ENCODE peak calls at places on chromosomes 11 and 22, in six cellular contexts. G is heart right ventricle, W is tibial nerve, R is fibroblast of lung, I is tibial artery, Q is left ventricle myocardium inferior. C is an unnamed sample.

GRCh38 chr11:68775951-68776388 is 24.6 kb upstream of the TESMIN start:
- DNase-seq in G (no peak), W (no peak), R (no peak), I (no peak), Q (no peak), C (no peak)

GRCh38 chr22:25478573-25478972 is 85.9 kb upstream of the GRK3 start:
- DNase-seq in G (no peak), W (no peak), R (no peak), I (no peak), Q (no peak), C (no peak)

GRCh38 chr11:12285811-12286222 is 91.6 kb upstream of the PARVA start:
- DNase-seq in G (no peak), W (peak; percentile 6), R (peak; percentile 72), I (no peak), Q (no peak), C (no peak)

GRCh38 chr11:133819114-133819513 is 26.2 kb downstream of the SPATA19 start:
- DNase-seq in G (no peak), W (no peak), R (no peak), I (no peak), Q (no peak), C (no peak)

GRCh38 chr11:12117200-12117995 is 7.0 kb downstream of the MICAL2 start:
- DNase-seq in G (no peak), W (no peak), R (no peak), I (peak; percentile 87), Q (no peak), C (no peak)

GRCh38 chr22:44574581-44575343 is 76.7 kb upstream of the RTL6 start:
- DNase-seq in G (no peak), W (no peak), R (peak; percentile 11), I (peak; percentile 48), Q (no peak), C (peak; percentile 35)

GRCh38 chr11:27293500-27294417 is 69.3 kb downstream of the CCDC34 start:
- DNase-seq in G (no peak), W (no peak), R (peak; percentile 91), I (no peak), Q (no peak), C (no peak)

GRCh38 chr11:131912127-131912526 is 541.7 kb downstream of the NTM start:
- DNase-seq in G (no peak), W (no peak), R (no peak), I (no peak), Q (no peak), C (no peak)

GRCh38 chr22:23219787-23220484 is 39.6 kb downstream of the BCR start:
- DNase-seq in G (no peak), W (no peak), R (peak; percentile 81), I (peak; percentile 79), Q (no peak), C (no peak)

GRCh38 chr11:115290479-115291390 is 213.5 kb downstream of the CADM1 start:
- DNase-seq in G (no peak), W (no peak), R (peak; percentile 36), I (no peak), Q (no peak), C (no peak)

GRCh38 chr11:9057032-9057431 is 34.4 kb downstream of the SCUBE2 start:
- DNase-seq in G (no peak), W (no peak), R (no peak), I (no peak), Q (no peak), C (no peak)

GRCh38 chr11:100188137-100188783 is 498.8 kb upstream of the ARHGAP42 start:
- DNase-seq in G (no peak), W (no peak), R (no peak), I (no peak), Q (no peak), C (no peak)

GRCh38 chr11:75383246-75383645 is 16.1 kb upstream of the RPS3 start:
- DNase-seq in G (no peak), W (no peak), R (no peak), I (no peak), Q (no peak), C (no peak)

GRCh38 chr22:50306753-50307749 is at the start of gene PLXNB2:
- DNase-seq in G (peak; percentile 88), W (peak; percentile 60), R (peak; percentile 79), I (peak; percentile 91), Q (peak; percentile 88), C (no peak)

GRCh38 chr22:27962268-27963191 is 43.5 kb upstream of the PITPNB start:
- DNase-seq in G (no peak), W (no peak), R (no peak), I (no peak), Q (no peak), C (no peak)

GRCh38 chr11:34194576-34195335 is 89.3 kb downstream of the NAT10 start:
- DNase-seq in G (peak; percentile 15), W (no peak), R (peak; percentile 23), I (no peak), Q (no peak), C (no peak)

GRCh38 chr22:47307812-47308211 is 545.4 kb downstream of the TBC1D22A start:
- DNase-seq in G (no peak), W (no peak), R (no peak), I (no peak), Q (no peak), C (no peak)

GRCh38 chr11:69659591-69659990 is 15.6 kb downstream of the LTO1 start:
- DNase-seq in G (no peak), W (no peak), R (no peak), I (peak; percentile 45), Q (no peak), C (no peak)

GRCh38 chr22:24760708-24761306 is 13.7 kb downstream of the PIWIL3 start:
- DNase-seq in G (no peak), W (no peak), R (no peak), I (no peak), Q (no peak), C (no peak)

GRCh38 chr22:27934069-27934468 is 15.0 kb upstream of the PITPNB start:
- DNase-seq in G (no peak), W (no peak), R (no peak), I (no peak), Q (no peak), C (no peak)

GRCh38 chr22:23137905-23138520 is 3.8 kb downstream of the RSPH14 start:
- DNase-seq in G (peak; percentile 23), W (no peak), R (peak; percentile 25), I (no peak), Q (no peak), C (no peak)

GRCh38 chr11:92703431-92703830 is 266.0 kb upstream of the MTNR1B start:
- DNase-seq in G (no peak), W (no peak), R (peak; percentile 71), I (no peak), Q (no peak), C (no peak)

DNA sequence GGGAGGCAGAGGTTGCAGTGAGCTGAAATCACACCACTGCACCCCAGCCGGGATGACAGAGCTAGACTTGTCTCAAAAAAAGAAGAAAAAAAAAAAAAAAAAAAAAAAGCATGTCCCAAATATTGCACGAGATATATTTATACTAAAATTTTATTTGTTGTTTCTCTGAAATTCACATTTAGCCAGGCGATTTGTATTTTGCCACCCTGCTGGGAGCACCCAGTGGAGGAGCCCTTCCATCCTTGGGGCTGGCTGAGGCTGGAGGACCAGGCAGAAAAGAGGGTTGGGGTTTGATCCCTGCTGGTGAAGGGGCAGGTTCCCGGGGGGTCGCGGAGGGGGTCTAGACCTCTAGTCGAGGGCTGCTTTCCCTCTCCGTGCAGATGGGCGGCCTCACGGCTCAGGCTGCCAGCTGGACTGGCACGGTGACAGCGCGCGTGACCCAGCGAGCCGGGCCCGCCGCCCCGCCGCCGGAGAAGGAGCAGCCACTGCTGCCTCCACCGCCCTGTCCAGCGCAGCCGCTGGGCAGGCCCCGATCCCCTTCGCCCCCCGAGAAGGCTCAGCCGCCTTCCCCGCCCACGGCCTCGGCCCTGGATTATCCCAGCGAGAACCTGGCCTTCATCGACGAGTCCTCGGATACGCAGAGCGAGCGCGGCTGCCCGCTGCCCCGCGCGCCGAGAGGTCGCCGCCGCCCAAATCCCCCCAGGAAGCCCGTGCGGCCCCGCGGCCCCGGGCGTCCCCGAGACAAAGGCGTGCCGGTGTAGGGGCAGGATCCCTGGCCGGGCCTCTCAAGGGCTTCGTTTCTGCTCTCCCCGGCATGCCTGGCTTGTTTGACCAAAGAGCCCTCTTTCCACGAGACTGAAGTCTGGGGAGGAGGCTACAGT is 952 bp upstream of the CATSPERZ start:
- DNase-seq in G (peak; percentile 60), W (peak; percentile 53), R (no peak), I (peak; percentile 89), Q (peak; percentile 70), C (peak; percentile 74)
- TF ChIP-seq CTCF in G (no peak), W (peak; percentile 12), R (no peak), I (no peak), Q (no peak), C (no peak)

DNA sequence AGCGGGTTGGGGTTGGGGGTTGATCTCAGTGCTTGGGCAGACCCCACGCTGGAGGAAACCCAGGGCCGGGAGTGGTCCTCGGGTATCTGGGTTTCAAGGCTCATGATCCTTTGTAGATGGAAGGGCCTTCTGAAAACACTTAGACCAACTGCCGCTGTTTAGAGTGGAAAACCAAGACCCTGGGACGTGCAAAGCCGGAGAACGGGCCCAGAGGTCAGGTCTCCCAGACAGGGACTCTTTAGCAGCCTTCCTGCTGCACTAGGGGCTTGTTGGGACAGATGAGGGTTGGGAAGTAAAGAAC is 622 bp downstream of the AIP start:
- DNase-seq in G (peak; percentile 6), W (no peak), R (no peak), I (no peak), Q (no peak), C (no peak)
- H3K4me1 ChIP-seq in G (peaks cover 37% of the 10 kb centered on the region), W (peaks cover 41% of the 10 kb centered on the region), R (peaks cover 7% of the 10 kb centered on the region), I (peaks cover 10% of the 10 kb centered on the region), Q (peaks cover 38% of the 10 kb centered on the region), C (peaks cover 7% of the 10 kb centered on the region)

GRCh38 chr11:126420730-126421083 is 65.2 kb downstream of the ST3GAL4 start:
- DNase-seq in G (no peak), W (no peak), R (no peak), I (no peak), Q (no peak), C (no peak)
- H3K4me3 ChIP-seq in G (no peak overlapping the region), W (no peak overlapping the region), R (no peak overlapping the region), I (no peak overlapping the region), Q (no peak overlapping the region), C (no peak overlapping the region)

GRCh38 chr11:108786281-108786990 is 121.6 kb downstream of the DDX10 start:
- DNase-seq in G (no peak), W (no peak), R (no peak), I (no peak), Q (no peak), C (no peak)

GRCh38 chr11:108793138-108793537 is 128.3 kb downstream of the DDX10 start:
- DNase-seq in G (no peak), W (no peak), R (no peak), I (no peak), Q (no peak), C (no peak)

GRCh38 chr11:108790501-108791299 is 125.8 kb downstream of the DDX10 start:
- DNase-seq in G (no peak), W (no peak), R (no peak), I (no peak), Q (no peak), C (no peak)

GRCh38 chr11:108787105-108787504 is 122.2 kb downstream of the DDX10 start:
- DNase-seq in G (no peak), W (no peak), R (no peak), I (no peak), Q (no peak), C (no peak)

DNA sequence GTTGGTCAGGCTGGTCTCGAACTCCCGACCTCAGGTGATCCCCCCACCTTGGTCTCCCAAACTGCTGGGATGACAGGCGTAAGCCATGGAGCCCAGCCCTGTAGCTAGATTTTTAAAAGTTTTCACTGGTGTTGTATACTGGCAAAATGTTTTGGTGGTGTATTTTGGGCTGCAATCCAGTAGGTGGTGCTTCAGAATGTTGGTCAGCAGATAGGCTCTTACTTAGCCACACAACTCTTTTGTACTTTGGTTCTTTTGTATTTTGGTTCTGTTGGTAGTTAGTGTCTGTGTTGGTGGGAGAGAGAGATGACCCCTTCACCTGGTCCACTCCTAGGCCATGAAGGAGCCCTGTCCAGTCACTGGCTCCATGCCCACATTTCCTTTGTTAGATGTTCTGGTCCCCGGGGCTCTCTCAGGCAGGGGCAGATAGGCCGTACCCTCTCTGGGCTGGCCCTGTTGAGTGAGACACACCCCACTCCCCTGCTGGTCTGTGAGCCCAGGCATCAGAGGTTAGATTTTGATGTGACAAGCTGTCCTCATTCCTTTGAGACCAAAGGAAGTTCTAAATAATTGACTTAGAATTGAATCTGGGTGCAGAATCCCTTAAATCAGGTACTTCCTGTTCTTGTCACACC is 123.8 kb downstream of the DDX10 start:
- DNase-seq in G (peak; percentile 6), W (no peak), R (peak; percentile 48), I (no peak), Q (no peak), C (no peak)
- TF ChIP-seq CTCF in G (peak; percentile 35), W (no peak), R (peak; percentile 55), I (no peak), Q (peak; percentile 48), C (no peak)